ENCODE peak calls at places on chromosomes 13 and 19, in eight cellular contexts. A is dermis microvascular lymphatic vessel endothelial cell, I is C1 segment of cervical spinal cord, S is ACHN, B is mesendoderm, U is cardiac fibroblast, X is AG08395, R is NAMALWA. L is an unnamed sample.
A peak's percentile ranks its signal among the peaks of the same experiment; 100 is the strongest.

GRCh38 chr13:41463823-41464602 is 6.7 kb downstream of the RGCC start:
- DNase-seq in U (no peak), B (no peak), I (no peak), R (peak; percentile 73), S (no peak), X (no peak), A (no peak), L (no peak)

GRCh38 chr19:7665076-7665475 is 3.8 kb upstream of the RETN start:
- DNase-seq in A (no peak), S (no peak), I (no peak), X (no peak), U (peak; percentile 55), R (no peak), B (no peak), L (no peak)

GRCh38 chr19:2982983-2983350 is 5.6 kb downstream of the TLE6 start:
- DNase-seq in B (no peak), X (peak; percentile 93), R (no peak), A (peak; percentile 96), I (peak; percentile 9), S (no peak), U (peak; percentile 80), L (no peak)

GRCh38 chr19:38654478-38655079 is 7.1 kb downstream of the ACTN4 start:
- DNase-seq in X (no peak), U (no peak), B (no peak), R (no peak), S (no peak), I (no peak), A (peak; percentile 71), L (peak; percentile 63)

GRCh38 chr13:62038214-62038613 is 622.6 kb upstream of the PCDH20 start:
- DNase-seq in S (no peak), B (no peak), A (no peak), X (no peak), U (no peak), I (no peak), R (no peak), L (no peak)

GRCh38 chr13:44155422-44156293 is 218.0 kb upstream of the SERP2 start:
- DNase-seq in A (peak; percentile 17), X (peak; percentile 58), U (peak; percentile 35), B (peak; percentile 59), I (peak; percentile 71), S (no peak), R (no peak), L (no peak)

GRCh38 chr19:45913874-45914830 is at the start of gene NANOS2:
- DNase-seq in U (peak; percentile 25), X (no peak), I (no peak), R (peak; percentile 44), B (peak; percentile 90), S (no peak), A (peak; percentile 32), L (no peak)

GRCh38 chr13:102707465-102707864 is 12.6 kb upstream of the METTL21C start:
- DNase-seq in X (peak; percentile 80), R (no peak), U (peak; percentile 68), A (peak; percentile 96), I (no peak), S (peak; percentile 93), B (no peak), L (peak; percentile 88)

GRCh38 chr19:29285878-29286277 is 72.9 kb upstream of the UQCRFS1 start:
- DNase-seq in X (no peak), U (no peak), B (peak; percentile 74), R (no peak), A (no peak), S (no peak), I (no peak), L (no peak)

GRCh38 chr19:362154-362553 is 17.6 kb upstream of the MIER2 start:
- DNase-seq in R (no peak), A (no peak), X (no peak), B (no peak), S (no peak), U (no peak), I (no peak), L (no peak)

GRCh38 chr13:110702591-110703526 is 3.1 kb downstream of the CARS2 start:
- DNase-seq in X (no peak), A (no peak), I (no peak), B (no peak), U (peak; percentile 17), R (no peak), S (no peak), L (no peak)

GRCh38 chr13:70950664-70951063 is 842.4 kb upstream of the KLHL1 start:
- DNase-seq in S (no peak), U (no peak), A (no peak), B (no peak), I (no peak), R (no peak), X (no peak), L (no peak)

GRCh38 chr13:25738342-25738771 is 313.5 kb downstream of the SHISA2 start:
- DNase-seq in R (no peak), U (no peak), A (no peak), S (peak; percentile 81), B (peak; percentile 16), I (no peak), X (peak; percentile 20), L (no peak)

GRCh38 chr13:24148414-24149305 is 11.9 kb upstream of the SPATA13 start:
- DNase-seq in U (peak; percentile 99), S (peak; percentile 93), I (no peak), R (no peak), A (peak; percentile 90), X (peak; percentile 98), B (peak; percentile 99), L (peak; percentile 90)

GRCh38 chr19:17831419-17831888 is 10.1 kb upstream of the INSL3 start:
- DNase-seq in S (no peak), X (no peak), R (no peak), B (no peak), U (no peak), A (no peak), I (no peak), L (no peak)